ENCODE peak calls at places on chromosomes 12 and 14, in four cellular contexts. Q is non-pigmented ciliary epithelial cell; W is mesenchymal stem cell; I is stimulated activated naive CD4-positive, alpha-beta T cell. O is an unnamed sample.
A peak's percentile ranks its signal among the peaks of the same experiment; 100 is the strongest.

GRCh38 chr14:103072595-103073366 is 11.2 kb upstream of the LBHD2 start:
- DNase-seq in Q (no peak), W (no peak), I (no peak), O (no peak)

GRCh38 chr14:64081174-64081746 is 212.9 kb downstream of the ESR2 start:
- DNase-seq in Q (no peak), W (no peak), I (no peak), O (no peak)

GRCh38 chr12:45907955-45908354 is 82.4 kb downstream of the SCAF11 start:
- DNase-seq in Q (no peak), W (no peak), I (no peak), O (no peak)

GRCh38 chr12:84038241-84038640 is 874.4 kb downstream of the SLC6A15 start:
- DNase-seq in Q (no peak), W (no peak), I (no peak), O (no peak)

GRCh38 chr14:62213516-62213915 is 451.3 kb downstream of the SNAPC1 start:
- DNase-seq in Q (peak; percentile 31), W (peak; percentile 73), I (no peak), O (peak; percentile 36)

GRCh38 chr14:92969470-92970232 is 46.7 kb downstream of the CHGA start:
- DNase-seq in Q (no peak), W (no peak), I (no peak), O (no peak)

GRCh38 chr12:76883826-76884225 is 5.0 kb upstream of the CSRP2 start:
- DNase-seq in Q (no peak), W (peak; percentile 55), I (no peak), O (no peak)

GRCh38 chr12:109612975-109613502 is 39.4 kb downstream of the MVK start:
- DNase-seq in Q (no peak), W (peak; percentile 38), I (no peak), O (no peak)

GRCh38 chr14:55794655-55795583 is 214.9 kb downstream of the KTN1 start:
- DNase-seq in Q (no peak), W (peak; percentile 52), I (no peak), O (no peak)

O was measured in AG04450.